ENCODE peak calls at places on chromosomes 12 and 14, in six cellular contexts. One of them, this sample, is unnamed.

GRCh38 chr14:22973217-22974032 is 8.9 kb downstream of the AJUBA start:
- DNase-seq in sciatic nerve: no peak
- DNase-seq in NCI-H1048: no peak
- DNase-seq in AG04450: no peak
- DNase-seq in IMR-90: peak; percentile 70
- DNase-seq in CD8-positive, alpha-beta T cell: peak; percentile 34
- DNase-seq in this sample: peak; percentile 48

GRCh38 chr12:99658950-99659349 is 11.4 kb downstream of the GARIN6 start:
- DNase-seq in AG04450: no peak
- DNase-seq in IMR-90: no peak
- DNase-seq in sciatic nerve: no peak
- DNase-seq in CD8-positive, alpha-beta T cell: no peak
- DNase-seq in NCI-H1048: no peak
- DNase-seq in this sample: no peak

GRCh38 chr14:24270537-24271133 is 762 bp downstream of the RABGGTA start:
- DNase-seq in IMR-90: no peak
- DNase-seq in NCI-H1048: no peak
- DNase-seq in sciatic nerve: no peak
- DNase-seq in AG04450: no peak
- DNase-seq in CD8-positive, alpha-beta T cell: no peak
- DNase-seq in this sample: no peak

GRCh38 chr12:5461966-5462365 is 30.1 kb downstream of the NTF3 start:
- DNase-seq in AG04450: no peak
- DNase-seq in sciatic nerve: no peak
- DNase-seq in NCI-H1048: no peak
- DNase-seq in CD8-positive, alpha-beta T cell: no peak
- DNase-seq in IMR-90: no peak
- DNase-seq in this sample: no peak

GRCh38 chr14:105952826-105953225 is 426.4 kb downstream of the TMEM121 start:
- DNase-seq in AG04450: no peak
- DNase-seq in NCI-H1048: no peak
- DNase-seq in IMR-90: no peak
- DNase-seq in sciatic nerve: no peak
- DNase-seq in CD8-positive, alpha-beta T cell: no peak
- DNase-seq in this sample: no peak

GRCh38 chr14:68664225-68664681 is 128.6 kb downstream of the ZFP36L1 start:
- DNase-seq in NCI-H1048: no peak
- DNase-seq in CD8-positive, alpha-beta T cell: no peak
- DNase-seq in AG04450: no peak
- DNase-seq in IMR-90: peak; percentile 12
- DNase-seq in sciatic nerve: no peak
- DNase-seq in this sample: peak; percentile 41

GRCh38 chr12:104022816-104023215 is 27.2 kb downstream of the GLT8D2 start:
- DNase-seq in AG04450: no peak
- DNase-seq in IMR-90: no peak
- DNase-seq in CD8-positive, alpha-beta T cell: no peak
- DNase-seq in NCI-H1048: no peak
- DNase-seq in sciatic nerve: no peak
- DNase-seq in this sample: no peak

GRCh38 chr14:40413146-40413545 is 980.9 kb upstream of the FBXO33 start:
- DNase-seq in CD8-positive, alpha-beta T cell: no peak
- DNase-seq in AG04450: no peak
- DNase-seq in IMR-90: no peak
- DNase-seq in sciatic nerve: no peak
- DNase-seq in NCI-H1048: no peak
- DNase-seq in this sample: no peak

GRCh38 chr12:109775172-109775881 is 57.9 kb downstream of the TRPV4 start:
- DNase-seq in CD8-positive, alpha-beta T cell: peak; percentile 67
- DNase-seq in AG04450: peak; percentile 30
- DNase-seq in IMR-90: peak; percentile 58
- DNase-seq in sciatic nerve: peak; percentile 89
- DNase-seq in NCI-H1048: peak; percentile 76
- DNase-seq in this sample: peak; percentile 76

GRCh38 chr12:44875954-44876553 is at the start of gene NELL2:
- DNase-seq in sciatic nerve: no peak
- DNase-seq in AG04450: no peak
- DNase-seq in CD8-positive, alpha-beta T cell: peak; percentile 77
- DNase-seq in IMR-90: no peak
- DNase-seq in NCI-H1048: no peak
- DNase-seq in this sample: no peak